ENCODE peak calls at places on chromosomes 1 and 21, in nine cellular contexts. One of them, this sample, is unnamed.
A peak's percentile ranks its signal among the peaks of the same experiment; 100 is the strongest.

GRCh38 chr1:206430031-206430983 is 40.0 kb upstream of the IKBKE start:
- DNase-seq in PC-3: peak; percentile 90
- DNase-seq in tibial artery: no peak
- DNase-seq in A549: no peak
- DNase-seq in psoas muscle: no peak
- DNase-seq in HFF-Myc: no peak
- DNase-seq in GM12878: peak; percentile 48
- DNase-seq in ovary: peak; percentile 59
- DNase-seq in SK-N-MC: no peak
- DNase-seq in this sample: peak; percentile 94

GRCh38 chr1:10962483-10962882 is 50.0 kb upstream of the TARDBP start:
- DNase-seq in PC-3: peak; percentile 18
- DNase-seq in A549: no peak
- DNase-seq in tibial artery: no peak
- DNase-seq in psoas muscle: no peak
- DNase-seq in GM12878: no peak
- DNase-seq in HFF-Myc: no peak
- DNase-seq in ovary: peak; percentile 58
- DNase-seq in SK-N-MC: no peak
- DNase-seq in this sample: peak; percentile 44

GRCh38 chr21:33238146-33238545 is 8.4 kb downstream of the IFNAR2 start:
- DNase-seq in tibial artery: no peak
- DNase-seq in ovary: no peak
- DNase-seq in A549: no peak
- DNase-seq in GM12878: no peak
- DNase-seq in SK-N-MC: no peak
- DNase-seq in psoas muscle: no peak
- DNase-seq in HFF-Myc: no peak
- DNase-seq in PC-3: no peak
- DNase-seq in this sample: no peak

GRCh38 chr21:32770514-32771133 is 931 bp downstream of the PAXBP1 start:
- DNase-seq in HFF-Myc: no peak
- DNase-seq in SK-N-MC: no peak
- DNase-seq in GM12878: no peak
- DNase-seq in psoas muscle: no peak
- DNase-seq in tibial artery: peak; percentile 24
- DNase-seq in ovary: no peak
- DNase-seq in PC-3: peak; percentile 5
- DNase-seq in A549: peak; percentile 5
- DNase-seq in this sample: peak; percentile 14

GRCh38 chr1:37574834-37575479 is 18.2 kb downstream of the DNALI1 start:
- DNase-seq in GM12878: no peak
- DNase-seq in ovary: no peak
- DNase-seq in HFF-Myc: peak; percentile 86
- DNase-seq in psoas muscle: no peak
- DNase-seq in SK-N-MC: no peak
- DNase-seq in PC-3: peak; percentile 90
- DNase-seq in tibial artery: no peak
- DNase-seq in A549: no peak
- DNase-seq in this sample: peak; percentile 46

GRCh38 chr1:183633676-183634343 is 1.8 kb downstream of the ARPC5 start:
- DNase-seq in ovary: no peak
- DNase-seq in A549: peak; percentile 83
- DNase-seq in SK-N-MC: peak; percentile 67
- DNase-seq in GM12878: peak; percentile 73
- DNase-seq in PC-3: peak; percentile 74
- DNase-seq in tibial artery: no peak
- DNase-seq in psoas muscle: no peak
- DNase-seq in HFF-Myc: peak; percentile 89
- DNase-seq in this sample: peak; percentile 85

GRCh38 chr1:232221790-232222499 is 408.0 kb downstream of the SIPA1L2 start:
- DNase-seq in GM12878: no peak
- DNase-seq in psoas muscle: no peak
- DNase-seq in ovary: no peak
- DNase-seq in SK-N-MC: no peak
- DNase-seq in HFF-Myc: peak; percentile 37
- DNase-seq in tibial artery: no peak
- DNase-seq in PC-3: peak; percentile 99
- DNase-seq in A549: peak; percentile 64
- DNase-seq in this sample: peak; percentile 56

GRCh38 chr1:179952181-179952580 is 2.4 kb upstream of the CEP350 start:
- DNase-seq in HFF-Myc: no peak
- DNase-seq in SK-N-MC: no peak
- DNase-seq in psoas muscle: no peak
- DNase-seq in A549: no peak
- DNase-seq in tibial artery: no peak
- DNase-seq in GM12878: no peak
- DNase-seq in ovary: no peak
- DNase-seq in PC-3: no peak
- DNase-seq in this sample: no peak

GRCh38 chr1:82348487-82348886 is 547.8 kb downstream of the ADGRL2 start:
- DNase-seq in A549: no peak
- DNase-seq in GM12878: no peak
- DNase-seq in HFF-Myc: no peak
- DNase-seq in SK-N-MC: no peak
- DNase-seq in ovary: no peak
- DNase-seq in psoas muscle: no peak
- DNase-seq in tibial artery: no peak
- DNase-seq in PC-3: peak; percentile 19
- DNase-seq in this sample: no peak

GRCh38 chr1:234953655-234954420 is 174.8 kb downstream of the TOMM20 start:
- DNase-seq in SK-N-MC: no peak
- DNase-seq in GM12878: no peak
- DNase-seq in HFF-Myc: no peak
- DNase-seq in psoas muscle: no peak
- DNase-seq in PC-3: no peak
- DNase-seq in A549: no peak
- DNase-seq in ovary: no peak
- DNase-seq in tibial artery: no peak
- DNase-seq in this sample: no peak

GRCh38 chr1:160756617-160757206 is 17.7 kb downstream of the SLAMF7 start:
- DNase-seq in ovary: no peak
- DNase-seq in HFF-Myc: no peak
- DNase-seq in tibial artery: no peak
- DNase-seq in psoas muscle: no peak
- DNase-seq in GM12878: no peak
- DNase-seq in A549: no peak
- DNase-seq in SK-N-MC: no peak
- DNase-seq in PC-3: no peak
- DNase-seq in this sample: no peak

GRCh38 chr1:186409091-186409490 is 33.5 kb downstream of the ODR4 start:
- DNase-seq in ovary: no peak
- DNase-seq in GM12878: no peak
- DNase-seq in tibial artery: no peak
- DNase-seq in A549: no peak
- DNase-seq in HFF-Myc: no peak
- DNase-seq in PC-3: no peak
- DNase-seq in psoas muscle: no peak
- DNase-seq in SK-N-MC: no peak
- DNase-seq in this sample: no peak

GRCh38 chr1:17719874-17720273 is 35.3 kb upstream of the ACTL8 start:
- DNase-seq in HFF-Myc: no peak
- DNase-seq in ovary: no peak
- DNase-seq in tibial artery: no peak
- DNase-seq in SK-N-MC: no peak
- DNase-seq in PC-3: no peak
- DNase-seq in psoas muscle: no peak
- DNase-seq in A549: no peak
- DNase-seq in GM12878: no peak
- DNase-seq in this sample: peak; percentile 11

GRCh38 chr1:94582578-94582977 is 41.0 kb upstream of the F3 start:
- DNase-seq in ovary: no peak
- DNase-seq in A549: no peak
- DNase-seq in PC-3: no peak
- DNase-seq in tibial artery: no peak
- DNase-seq in GM12878: no peak
- DNase-seq in SK-N-MC: no peak
- DNase-seq in HFF-Myc: no peak
- DNase-seq in psoas muscle: no peak
- DNase-seq in this sample: no peak

GRCh38 chr1:101567582-101568189 is 330.9 kb downstream of the S1PR1 start:
- DNase-seq in SK-N-MC: no peak
- DNase-seq in HFF-Myc: no peak
- DNase-seq in ovary: no peak
- DNase-seq in GM12878: no peak
- DNase-seq in tibial artery: no peak
- DNase-seq in PC-3: peak; percentile 51
- DNase-seq in psoas muscle: no peak
- DNase-seq in A549: peak; percentile 26
- DNase-seq in this sample: peak; percentile 52

GRCh38 chr1:57024855-57025254 is 59.0 kb upstream of the C8B start:
- DNase-seq in ovary: no peak
- DNase-seq in psoas muscle: no peak
- DNase-seq in tibial artery: no peak
- DNase-seq in SK-N-MC: no peak
- DNase-seq in PC-3: no peak
- DNase-seq in GM12878: no peak
- DNase-seq in HFF-Myc: no peak
- DNase-seq in A549: no peak
- DNase-seq in this sample: no peak

GRCh38 chr1:169764919-169765318 is 29.8 kb downstream of the METTL18 start:
- DNase-seq in tibial artery: no peak
- DNase-seq in PC-3: no peak
- DNase-seq in GM12878: no peak
- DNase-seq in SK-N-MC: no peak
- DNase-seq in A549: no peak
- DNase-seq in ovary: no peak
- DNase-seq in psoas muscle: no peak
- DNase-seq in HFF-Myc: no peak
- DNase-seq in this sample: no peak
- H3K4me3 ChIP-seq in tibial artery: no peak overlapping the region
- H3K4me3 ChIP-seq in PC-3: no peak overlapping the region
- H3K4me3 ChIP-seq in GM12878: no peak overlapping the region
- H3K4me3 ChIP-seq in SK-N-MC: no peak overlapping the region
- H3K4me3 ChIP-seq in A549: no peak overlapping the region
- H3K4me3 ChIP-seq in ovary: no peak overlapping the region
- H3K4me3 ChIP-seq in psoas muscle: no peak overlapping the region
- H3K4me3 ChIP-seq in HFF-Myc: no peak overlapping the region
- H3K4me3 ChIP-seq in this sample: no peak overlapping the region

GRCh38 chr1:110084226-110085078 is 14.0 kb upstream of the ALX3 start:
- DNase-seq in tibial artery: peak; percentile 34
- DNase-seq in psoas muscle: peak; percentile 68
- DNase-seq in A549: no peak
- DNase-seq in HFF-Myc: no peak
- DNase-seq in ovary: peak; percentile 87
- DNase-seq in PC-3: no peak
- DNase-seq in GM12878: peak; percentile 27
- DNase-seq in SK-N-MC: no peak
- DNase-seq in this sample: peak; percentile 48
- H3K4me3 ChIP-seq in tibial artery: peak overlapping the region; percentile 84
- H3K4me3 ChIP-seq in psoas muscle: peak overlapping the region; percentile 78
- H3K4me3 ChIP-seq in A549: no peak overlapping the region
- H3K4me3 ChIP-seq in HFF-Myc: peak overlapping the region; percentile 44
- H3K4me3 ChIP-seq in ovary: peak overlapping the region; percentile 67
- H3K4me3 ChIP-seq in PC-3: no peak overlapping the region
- H3K4me3 ChIP-seq in GM12878: peak overlapping the region; percentile 65
- H3K4me3 ChIP-seq in SK-N-MC: no peak overlapping the region
- H3K4me3 ChIP-seq in this sample: peak overlapping the region; percentile 28

GRCh38 chr1:54274448-54274847 is 74.5 kb downstream of the MRPL37 start:
- DNase-seq in GM12878: no peak
- DNase-seq in psoas muscle: peak; percentile 69
- DNase-seq in A549: no peak
- DNase-seq in PC-3: no peak
- DNase-seq in tibial artery: no peak
- DNase-seq in ovary: no peak
- DNase-seq in SK-N-MC: no peak
- DNase-seq in HFF-Myc: no peak
- DNase-seq in this sample: no peak

GRCh38 chr1:54272772-54273091 is 72.8 kb downstream of the MRPL37 start:
- DNase-seq in psoas muscle: no peak
- DNase-seq in ovary: no peak
- DNase-seq in tibial artery: no peak
- DNase-seq in GM12878: no peak
- DNase-seq in A549: no peak
- DNase-seq in HFF-Myc: no peak
- DNase-seq in PC-3: no peak
- DNase-seq in SK-N-MC: no peak
- DNase-seq in this sample: no peak

GRCh38 chr1:54273837-54274192 is 73.8 kb downstream of the MRPL37 start:
- DNase-seq in PC-3: no peak
- DNase-seq in HFF-Myc: no peak
- DNase-seq in SK-N-MC: no peak
- DNase-seq in GM12878: no peak
- DNase-seq in psoas muscle: peak; percentile 77
- DNase-seq in tibial artery: peak; percentile 63
- DNase-seq in ovary: peak; percentile 77
- DNase-seq in A549: no peak
- DNase-seq in this sample: no peak

GRCh38 chr1:54272134-54272533 is 72.2 kb downstream of the MRPL37 start:
- DNase-seq in psoas muscle: no peak
- DNase-seq in A549: no peak
- DNase-seq in SK-N-MC: no peak
- DNase-seq in ovary: peak; percentile 73
- DNase-seq in tibial artery: no peak
- DNase-seq in HFF-Myc: no peak
- DNase-seq in PC-3: no peak
- DNase-seq in GM12878: no peak
- DNase-seq in this sample: no peak

DNA sequence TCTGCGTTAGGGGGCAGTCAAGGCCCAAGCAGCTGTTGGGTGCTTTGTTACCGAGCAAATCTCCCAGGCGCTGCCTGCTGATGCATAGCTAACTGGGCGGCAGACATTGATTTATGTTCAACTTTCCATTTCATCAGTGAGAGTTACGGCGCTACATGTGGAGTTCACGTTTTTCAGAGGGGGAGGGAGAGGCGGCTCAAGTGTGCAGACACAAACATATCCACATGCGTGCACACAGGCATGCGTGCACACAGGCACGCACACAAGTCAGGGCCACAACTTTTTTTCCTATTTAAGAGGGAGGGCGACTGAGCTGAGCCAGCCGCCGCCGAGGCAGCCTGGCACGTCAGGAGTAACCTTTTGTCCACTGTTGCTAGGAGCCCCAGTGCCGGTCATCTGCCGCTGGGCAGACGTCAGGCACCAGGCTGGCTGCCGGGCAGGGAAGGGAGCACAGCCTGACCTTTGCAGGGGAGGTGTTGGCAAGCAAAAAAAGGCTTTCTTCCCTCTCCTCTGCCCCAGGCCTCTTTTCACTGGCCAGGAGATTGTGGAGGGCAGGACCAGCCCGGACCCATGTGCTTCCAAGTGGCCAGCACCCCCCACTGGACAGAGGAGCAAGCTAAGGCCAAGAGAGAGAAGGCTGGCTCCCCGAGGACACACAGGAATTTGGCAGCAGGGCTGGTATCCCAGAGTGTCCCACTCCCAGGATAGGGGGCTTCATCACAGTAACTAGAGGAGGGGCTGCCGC is 73.3 kb downstream of the MRPL37 start:
- DNase-seq in ovary: peak; percentile 84
- DNase-seq in SK-N-MC: no peak
- DNase-seq in tibial artery: peak; percentile 80
- DNase-seq in PC-3: no peak
- DNase-seq in HFF-Myc: peak; percentile 82
- DNase-seq in A549: no peak
- DNase-seq in psoas muscle: peak; percentile 91
- DNase-seq in GM12878: peak; percentile 19
- DNase-seq in this sample: peak; percentile 43
- H3K4me3 ChIP-seq in ovary: peak overlapping the region; percentile 3
- H3K4me3 ChIP-seq in SK-N-MC: no peak overlapping the region
- H3K4me3 ChIP-seq in tibial artery: peak overlapping the region; percentile 26
- H3K4me3 ChIP-seq in PC-3: no peak overlapping the region
- H3K4me3 ChIP-seq in HFF-Myc: peak overlapping the region; percentile 1
- H3K4me3 ChIP-seq in A549: no peak overlapping the region
- H3K4me3 ChIP-seq in psoas muscle: peak overlapping the region; percentile 56
- H3K4me3 ChIP-seq in GM12878: no peak overlapping the region
- H3K4me3 ChIP-seq in this sample: no peak overlapping the region

GRCh38 chr1:1364266-1364665 is 5.9 kb upstream of the MXRA8 start:
- DNase-seq in GM12878: no peak
- DNase-seq in HFF-Myc: no peak
- DNase-seq in SK-N-MC: no peak
- DNase-seq in ovary: no peak
- DNase-seq in tibial artery: no peak
- DNase-seq in psoas muscle: peak; percentile 46
- DNase-seq in PC-3: peak; percentile 96
- DNase-seq in A549: no peak
- DNase-seq in this sample: no peak
- H3K4me3 ChIP-seq in GM12878: no peak overlapping the region
- H3K4me3 ChIP-seq in HFF-Myc: no peak overlapping the region
- H3K4me3 ChIP-seq in SK-N-MC: no peak overlapping the region
- H3K4me3 ChIP-seq in ovary: no peak overlapping the region
- H3K4me3 ChIP-seq in tibial artery: no peak overlapping the region
- H3K4me3 ChIP-seq in psoas muscle: no peak overlapping the region
- H3K4me3 ChIP-seq in PC-3: no peak overlapping the region
- H3K4me3 ChIP-seq in A549: no peak overlapping the region
- H3K4me3 ChIP-seq in this sample: no peak overlapping the region

This sample was measured in cardiac fibroblast.